ENCODE peak calls at places on chromosomes 16 and 17, in four cellular contexts. C, F, U and H are unnamed samples.

GRCh38 chr17:66715745-66716156 is 119.2 kb upstream of the CACNG5 start:
- DNase-seq in C (peak), F (peak), U (peak), H (peak)

GRCh38 chr16:57278494-57278893 is 6.0 kb downstream of the PLLP start:
- DNase-seq in C (no peak), F (no peak), U (no peak), H (no peak)

GRCh38 chr17:16987830-16988601 is 16.1 kb upstream of the TNFRSF13B start:
- DNase-seq in C (peak), F (peak), U (no peak), H (peak)

GRCh38 chr16:50389900-50390896 is 21.4 kb upstream of the BRD7 start:
- DNase-seq in C (no peak), F (no peak), U (no peak), H (no peak)

GRCh38 chr17:8631554-8631877 is 991 bp upstream of the MYH10 start:
- DNase-seq in C (no peak), F (no peak), U (no peak), H (peak)

GRCh38 chr16:81318711-81319110 is 3.9 kb downstream of the GAN start:
- DNase-seq in C (no peak), F (peak), U (no peak), H (no peak)

GRCh38 chr16:7509919-7510705 is 177.5 kb downstream of the RBFOX1 start:
- DNase-seq in C (no peak), F (no peak), U (no peak), H (no peak)

GRCh38 chr17:7856081-7856791 is 1.1 kb downstream of the NAA38 start:
- DNase-seq in C (peak), F (no peak), U (no peak), H (no peak)

GRCh38 chr17:2710804-2711607 is 558 bp downstream of the CLUH start:
- DNase-seq in C (no peak), F (peak), U (no peak), H (no peak)

GRCh38 chr16:14289692-14290340 is 218.7 kb downstream of the MRTFB start:
- DNase-seq in C (peak), F (peak), U (no peak), H (peak)

GRCh38 chr16:679808-680624 is at the start of gene STUB1:
- DNase-seq in C (peak), F (peak), U (peak), H (peak)

GRCh38 chr17:18382441-18383078 is 5.0 kb downstream of the EVPLL start:
- DNase-seq in C (peak), F (no peak), U (no peak), H (no peak)

GRCh38 chr16:3004781-3005284 is 7.9 kb upstream of the CLDN9 start:
- DNase-seq in C (peak), F (peak), U (no peak), H (no peak)

GRCh38 chr17:77849203-77849602 is 109.3 kb upstream of the TNRC6C start:
- DNase-seq in C (no peak), F (no peak), U (no peak), H (no peak)

GRCh38 chr17:37213927-37214326 is 161.9 kb upstream of the C17orf78 start:
- DNase-seq in C (no peak), F (no peak), U (no peak), H (no peak)
- H3K56ac ChIP-seq in C (no peak), F (no peak), U (no peak), H (no peak)

GRCh38 chr16:22008215-22009142 is 568 bp downstream of the MOSMO start:
- DNase-seq in C (no peak), F (no peak), U (no peak), H (no peak)
- H2BK120ac ChIP-seq in C (no peak), F (no peak), U (no peak), H (peak)

DNA sequence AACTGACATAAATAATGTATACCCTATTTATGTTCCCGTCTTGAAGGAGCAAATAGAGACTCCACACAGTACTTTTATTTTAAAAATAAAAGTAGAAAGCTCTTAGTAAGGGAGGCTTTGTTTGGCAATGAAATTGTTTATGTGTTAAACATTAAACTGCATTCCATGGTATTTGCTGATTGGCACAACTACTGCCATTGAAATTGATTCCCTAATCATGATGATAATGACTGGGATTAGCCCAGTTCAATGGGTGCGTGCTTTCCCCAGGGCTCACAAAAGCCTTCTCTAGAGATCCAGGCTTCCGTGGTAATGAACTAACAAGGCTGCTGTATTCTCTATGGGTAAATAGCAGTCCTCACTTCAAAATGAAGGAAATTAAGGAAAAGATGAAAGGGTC is 67.5 kb downstream of the GPRC5B start:
- DNase-seq in C (no peak), F (peak), U (no peak), H (no peak)
- H3K56ac ChIP-seq in C (no peak), F (no peak), U (no peak), H (no peak)

GRCh38 chr17:6480325-6480675 is 36.0 kb downstream of the PIMREG start:
- DNase-seq in C (no peak), F (no peak), U (no peak), H (no peak)
- H2BK120ac ChIP-seq in C (no peak), F (no peak), U (no peak), H (no peak)

GRCh38 chr16:5736209-5736608 is 638.6 kb upstream of the EEF2KMT start:
- DNase-seq in C (no peak), F (no peak), U (no peak), H (no peak)
- H3K56ac ChIP-seq in C (no peak), F (no peak), U (no peak), H (no peak)

DNA sequence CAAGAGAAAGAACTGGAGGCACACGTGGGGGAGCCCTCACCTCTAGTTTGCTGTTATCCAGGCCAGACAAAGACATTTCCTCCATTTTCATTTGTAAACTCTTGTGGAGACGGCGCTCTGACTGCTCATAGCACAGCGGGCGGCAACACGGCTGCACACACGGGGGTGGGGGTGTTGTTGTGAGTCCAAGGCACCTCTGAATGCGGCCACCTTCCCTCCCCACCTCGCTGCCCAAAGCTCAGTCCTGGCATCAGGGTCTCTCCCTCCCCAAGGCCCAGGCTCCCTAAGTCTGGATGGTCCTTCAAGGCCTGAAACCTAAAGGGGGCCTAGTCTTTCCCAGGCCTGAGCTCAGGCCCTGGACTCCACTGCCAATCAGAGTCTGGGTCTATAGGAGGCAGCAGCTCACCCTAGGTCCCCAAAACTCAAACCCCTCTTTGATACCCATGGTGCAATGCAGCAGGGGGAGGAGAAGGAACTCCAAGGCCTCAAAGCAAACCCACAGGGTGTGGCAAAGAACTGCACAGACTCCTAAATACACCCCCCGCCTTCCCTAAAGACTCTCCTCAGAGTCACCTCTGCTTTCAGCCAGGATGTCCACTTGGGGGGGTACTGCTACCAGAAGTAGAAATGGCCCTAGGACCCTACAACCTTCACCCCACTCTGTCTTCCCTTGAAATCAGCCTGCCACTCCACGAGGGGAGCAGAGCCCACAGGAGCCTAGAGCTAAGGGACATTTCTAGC is 1.5 kb downstream of the ATXN7L3 start:
- DNase-seq in C (no peak), F (peak), U (no peak), H (peak)
- H2BK120ac ChIP-seq in C (no peak), F (peak), U (no peak), H (peak)

DNA sequence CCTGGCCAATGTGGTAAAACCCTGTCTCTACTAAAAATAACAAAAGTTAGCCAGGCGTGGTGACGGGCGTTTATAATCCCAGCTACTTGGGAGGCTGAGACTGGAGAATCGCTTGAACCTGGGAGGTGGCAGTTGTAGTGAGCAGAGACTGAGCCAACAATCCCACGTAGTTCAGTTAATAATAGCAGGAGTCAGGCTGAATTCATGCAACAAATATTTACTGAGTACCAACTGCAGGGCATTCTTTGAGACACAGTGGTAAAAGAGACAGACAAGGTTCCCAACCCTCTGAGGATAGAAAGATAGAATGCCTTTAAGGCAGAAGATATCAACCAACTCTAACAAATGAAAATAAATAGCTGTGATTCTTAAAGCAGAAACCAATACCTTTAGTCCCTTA is 39.1 kb downstream of the SPOP start:
- DNase-seq in C (no peak), F (no peak), U (no peak), H (no peak)
- H3K56ac ChIP-seq in C (no peak), F (no peak), U (no peak), H (no peak)

GRCh38 chr17:45256114-45256966 is 5.6 kb downstream of the SPATA32 start:
- DNase-seq in C (peak), F (peak), U (no peak), H (no peak)

GRCh38 chr17:45257115-45257514 is 4.8 kb downstream of the SPATA32 start:
- DNase-seq in C (peak), F (no peak), U (no peak), H (no peak)

GRCh38 chr17:45253879-45254278 is 8.0 kb downstream of the SPATA32 start:
- DNase-seq in C (no peak), F (no peak), U (no peak), H (no peak)

GRCh38 chr17:45251931-45252330 is 10.0 kb downstream of the SPATA32 start:
- DNase-seq in C (no peak), F (no peak), U (no peak), H (no peak)

GRCh38 chr17:45255358-45255757 is 6.5 kb downstream of the SPATA32 start:
- DNase-seq in C (no peak), F (no peak), U (no peak), H (no peak)
- H2BK120ac ChIP-seq in C (no peak), F (no peak), U (no peak), H (no peak)

DNA sequence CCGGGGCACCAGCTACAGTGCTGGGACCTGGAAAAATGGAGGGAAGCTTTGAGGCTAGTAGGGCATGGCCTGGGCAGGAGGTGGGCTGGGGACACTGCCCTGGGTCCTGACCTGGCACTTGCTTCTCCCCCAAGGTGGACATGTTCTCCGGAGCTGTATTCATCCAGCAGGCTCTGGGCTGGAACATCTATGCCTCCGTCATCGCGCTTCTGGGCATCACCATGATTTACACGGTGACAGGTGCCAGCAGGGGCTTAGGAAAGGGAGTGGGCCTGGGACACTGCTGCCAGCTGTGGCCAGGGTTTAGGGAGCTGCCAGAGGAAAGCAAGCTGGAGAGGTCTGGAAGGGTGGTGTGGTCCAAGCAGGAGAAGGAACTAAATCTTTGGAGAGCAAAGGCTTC is 3.1 kb downstream of the SLC5A2 start:
- DNase-seq in C (no peak), F (no peak), U (no peak), H (no peak)
- H3K56ac ChIP-seq in C (no peak), F (no peak), U (no peak), H (no peak)

DNA sequence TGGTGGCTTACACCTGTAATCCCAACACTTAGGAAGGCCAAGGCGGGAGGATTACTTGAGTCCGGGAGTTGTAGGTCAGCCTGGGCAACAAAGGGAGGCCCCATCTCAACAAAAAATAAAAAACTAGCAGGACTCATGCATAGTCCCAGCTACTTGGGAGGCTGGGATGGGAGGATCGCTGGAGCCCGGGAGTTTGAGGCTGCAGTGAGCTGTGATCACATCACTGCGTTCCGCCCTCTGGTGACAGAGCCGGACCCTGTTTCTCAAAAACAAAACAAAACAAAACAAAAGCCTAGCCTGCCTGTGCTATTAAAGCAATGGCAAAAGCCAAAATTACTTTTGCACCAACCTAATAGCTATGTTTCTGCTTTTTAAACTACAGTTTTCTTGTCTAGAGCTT is 1.5 kb downstream of the FCSK start:
- DNase-seq in C (no peak), F (no peak), U (no peak), H (no peak)
- H2BK120ac ChIP-seq in C (no peak), F (no peak), U (no peak), H (no peak)